ENCODE peak calls at places on chromosomes 12 and 14, in four cellular contexts. M is IMR-90, B is H1, L is mesendoderm. H is an unnamed sample.

GRCh38 chr14:77508249-77508648 is 9.6 kb upstream of the ISM2 start:
- DNase-seq in M (peak), B (no peak), L (peak), H (no peak)

GRCh38 chr12:32377344-32378000 is 21.9 kb upstream of the FGD4 start:
- DNase-seq in M (no peak), B (no peak), L (no peak), H (no peak)

GRCh38 chr14:53701108-53701875 is 255.3 kb downstream of the BMP4 start:
- DNase-seq in M (no peak), B (no peak), L (no peak), H (no peak)

GRCh38 chr12:12466157-12466556 is 96.5 kb downstream of the DUSP16 start:
- DNase-seq in M (no peak), B (no peak), L (no peak), H (no peak)

GRCh38 chr12:57850924-57851323 is 4.4 kb upstream of the CTDSP2 start:
- DNase-seq in M (no peak), B (no peak), L (no peak), H (peak)

GRCh38 chr14:96077983-96078686 is 39.0 kb downstream of the C14orf132 start:
- DNase-seq in M (no peak), B (no peak), L (no peak), H (no peak)

GRCh38 chr12:58774731-58775130 is 145.6 kb downstream of the LRIG3 start:
- DNase-seq in M (no peak), B (no peak), L (no peak), H (no peak)

GRCh38 chr12:113119980-113120669 is 15.4 kb downstream of the RASAL1 start:
- DNase-seq in M (no peak), B (no peak), L (peak), H (no peak)

GRCh38 chr12:117024961-117025480 is 74.2 kb downstream of the TESC start:
- DNase-seq in M (no peak), B (no peak), L (no peak), H (peak)

GRCh38 chr14:68211421-68211820 is 391.8 kb downstream of the RAD51B start:
- DNase-seq in M (no peak), B (no peak), L (no peak), H (no peak)

GRCh38 chr14:25911831-25912230 is 686.0 kb downstream of the NOVA1 start:
- DNase-seq in M (no peak), B (no peak), L (no peak), H (no peak)
- H4K5ac ChIP-seq in M (no peak), B (no peak), L (no peak), H (no peak)

GRCh38 chr12:42707312-42707711 is 117.8 kb upstream of the PRICKLE1 start:
- DNase-seq in M (no peak), B (no peak), L (no peak), H (no peak)

GRCh38 chr12:42704810-42705401 is 115.4 kb upstream of the PRICKLE1 start:
- DNase-seq in M (no peak), B (no peak), L (peak), H (no peak)

GRCh38 chr12:42705863-42706262 is 116.3 kb upstream of the PRICKLE1 start:
- DNase-seq in M (peak), B (no peak), L (peak), H (no peak)

GRCh38 chr12:42706331-42706730 is 116.8 kb upstream of the PRICKLE1 start:
- DNase-seq in M (no peak), B (no peak), L (no peak), H (no peak)

GRCh38 chr12:42704340-42704739 is 114.8 kb upstream of the PRICKLE1 start:
- DNase-seq in M (no peak), B (no peak), L (no peak), H (no peak)
- H4K5ac ChIP-seq in M (no peak), B (no peak), L (no peak), H (no peak)

DNA sequence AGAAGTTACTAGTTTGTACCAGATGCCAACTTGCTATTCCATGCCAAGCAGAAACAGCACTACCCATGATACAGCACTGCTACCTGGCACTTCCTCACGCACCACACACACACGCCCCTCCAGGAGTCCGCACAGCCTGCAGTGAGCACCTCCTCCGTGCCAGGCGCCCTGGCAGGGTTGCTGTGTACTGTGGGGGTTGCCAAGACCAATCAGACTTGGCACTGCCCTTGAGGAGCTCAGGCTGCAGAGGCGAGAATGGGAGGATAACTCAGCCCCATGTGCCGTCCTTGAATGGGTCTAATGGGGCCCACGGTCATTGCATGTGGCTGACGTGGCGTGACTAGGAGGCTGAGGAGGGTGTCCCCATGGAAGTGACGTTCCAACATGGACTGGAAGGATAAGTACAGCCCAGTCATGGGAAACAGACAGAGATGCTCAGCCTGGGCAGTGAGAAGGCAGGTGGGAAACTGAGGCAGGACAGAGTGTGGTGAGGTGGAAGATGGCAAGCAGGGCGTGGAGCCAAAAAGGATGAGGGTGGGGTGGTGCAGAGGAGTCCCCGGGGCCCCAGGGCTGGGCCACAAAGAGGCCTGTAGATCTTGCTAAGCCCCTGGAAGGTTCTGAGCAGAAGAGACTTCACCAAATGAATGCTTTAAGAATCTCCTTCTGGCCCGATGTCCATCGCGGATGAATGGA is 65.3 kb upstream of the C14orf180 start:
- DNase-seq in M (no peak), B (no peak), L (no peak), H (peak)
- H4K5ac ChIP-seq in M (no peak), B (no peak), L (no peak), H (no peak)

GRCh38 chr12:108260969-108261368 is 78.1 kb downstream of the CMKLR1 start:
- DNase-seq in M (no peak), B (no peak), L (no peak), H (no peak)
- H4K5ac ChIP-seq in M (no peak), B (no peak), L (no peak), H (no peak)

GRCh38 chr12:122990561-122990960 is 10.1 kb downstream of the ARL6IP4 start:
- DNase-seq in M (no peak), B (no peak), L (no peak), H (no peak)
- H4K5ac ChIP-seq in M (no peak), B (no peak), L (no peak), H (no peak)

GRCh38 chr12:92471551-92471950 is 231.2 kb upstream of the PLEKHG7 start:
- DNase-seq in M (no peak), B (no peak), L (no peak), H (no peak)

GRCh38 chr12:92473564-92473963 is 229.2 kb upstream of the PLEKHG7 start:
- DNase-seq in M (no peak), B (no peak), L (no peak), H (no peak)

GRCh38 chr12:92470608-92471021 is 232.2 kb upstream of the PLEKHG7 start:
- DNase-seq in M (peak), B (no peak), L (no peak), H (no peak)

GRCh38 chr12:92469837-92470236 is 233.0 kb upstream of the PLEKHG7 start:
- DNase-seq in M (peak), B (no peak), L (no peak), H (no peak)

GRCh38 chr12:92472198-92472597 is 230.6 kb upstream of the PLEKHG7 start:
- DNase-seq in M (peak), B (no peak), L (no peak), H (no peak)
- H4K5ac ChIP-seq in M (no peak), B (no peak), L (no peak), H (no peak)

GRCh38 chr12:61412209-61412608 is 848.0 kb upstream of the USP15 start:
- DNase-seq in M (no peak), B (no peak), L (peak), H (no peak)

GRCh38 chr12:61414470-61414869 is 845.7 kb upstream of the USP15 start:
- DNase-seq in M (no peak), B (no peak), L (no peak), H (no peak)
- H4K5ac ChIP-seq in M (no peak), B (no peak), L (no peak), H (no peak)